ENCODE peak calls at places on chromosome 3, in four cellular contexts. N, Q, J and P are unnamed samples.
A peak's percentile ranks its signal among the peaks of the same experiment; 100 is the strongest.

GRCh38 chr3:171488479-171488878 is 28.3 kb upstream of the TNIK start:
- DNase-seq in N (no peak), Q (no peak), J (no peak), P (no peak)

GRCh38 chr3:139978966-139979365 is 44.0 kb downstream of the CLSTN2 start:
- DNase-seq in N (no peak), J (no peak), Q (no peak), P (no peak)

GRCh38 chr3:42703695-42704025 is 1.1 kb upstream of the HHATL start:
- DNase-seq in J (no peak), N (no peak), Q (no peak), P (no peak)

GRCh38 chr3:20637729-20638128 is 451.7 kb upstream of the SGO1 start:
- DNase-seq in N (peak; percentile 49), J (no peak), Q (no peak), P (no peak)

GRCh38 chr3:136818191-136818850 is 605 bp upstream of the SLC35G2 start:
- DNase-seq in N (peak; percentile 92), Q (no peak), J (peak; percentile 11), P (peak; percentile 93)

GRCh38 chr3:44016818-44017217 is 224.9 kb upstream of the TOPAZ1 start:
- DNase-seq in J (no peak), Q (no peak), N (no peak), P (no peak)

GRCh38 chr3:177776656-177777055 is 579.4 kb upstream of the TBL1XR1 start:
- DNase-seq in N (peak; percentile 80), J (no peak), Q (no peak), P (no peak)

GRCh38 chr3:49005998-49006397 is 1.2 kb upstream of the WDR6 start:
- DNase-seq in Q (no peak), N (no peak), J (no peak), P (no peak)

GRCh38 chr3:182617511-182617910 is 175.8 kb upstream of the ATP11B start:
- DNase-seq in N (no peak), J (no peak), Q (no peak), P (no peak)

GRCh38 chr3:129313983-129314756 is 35.5 kb downstream of the HMCES start:
- DNase-seq in Q (no peak), J (no peak), N (peak; percentile 36), P (no peak)

GRCh38 chr3:76912966-76913365 is 126.9 kb upstream of the ROBO2 start:
- DNase-seq in J (no peak), Q (no peak), N (peak; percentile 6), P (no peak)

GRCh38 chr3:45984331-45985312 is 11.0 kb downstream of the FYCO1 start:
- DNase-seq in J (no peak), Q (no peak), N (peak; percentile 76), P (no peak)

GRCh38 chr3:184227481-184227935 is 1.9 kb upstream of the VWA5B2 start:
- DNase-seq in N (no peak), Q (no peak), J (peak; percentile 79), P (peak; percentile 36)

GRCh38 chr3:32951410-32951811 is at the start of gene CCR4:
- DNase-seq in N (no peak), Q (no peak), J (no peak), P (peak; percentile 47)

GRCh38 chr3:32165442-32165841 is 59.0 kb downstream of the GPD1L start:
- DNase-seq in Q (no peak), J (no peak), N (no peak), P (no peak)

GRCh38 chr3:61561374-61562041 is at the start of gene PTPRG:
- DNase-seq in N (peak; percentile 94), Q (no peak), J (no peak), P (peak; percentile 95)

GRCh38 chr3:141291610-141292345 is 60.2 kb downstream of the PXYLP1 start:
- DNase-seq in Q (no peak), N (no peak), J (no peak), P (no peak)

GRCh38 chr3:56222866-56223265 is 245.4 kb downstream of the ERC2 start:
- DNase-seq in Q (no peak), N (no peak), J (no peak), P (no peak)

GRCh38 chr3:115169808-115170207 is 22.7 kb upstream of the ZBTB20 start:
- DNase-seq in J (no peak), Q (no peak), N (no peak), P (no peak)

GRCh38 chr3:37967252-37967881 is 23.2 kb upstream of the VILL start:
- DNase-seq in J (peak; percentile 81), N (peak; percentile 65), Q (no peak), P (peak; percentile 65)

GRCh38 chr3:178802259-178802658 is 266.0 kb downstream of the KCNMB2 start:
- DNase-seq in Q (no peak), N (no peak), J (no peak), P (no peak)

GRCh38 chr3:114941626-114942309 is 205.3 kb downstream of the ZBTB20 start:
- DNase-seq in Q (no peak), N (no peak), J (no peak), P (no peak)

GRCh38 chr3:123499316-123499715 is 50.4 kb upstream of the ADCY5 start:
- DNase-seq in J (no peak), Q (no peak), N (peak; percentile 86), P (no peak)
- TF ChIP-seq FOS in J (no peak), Q (no peak), N (no peak), P (no peak)

GRCh38 chr3:27628029-27628750 is 93.9 kb downstream of the EOMES start:
- DNase-seq in N (peak; percentile 39), J (no peak), Q (no peak), P (peak; percentile 50)
- H3K4me2 ChIP-seq in N (no peak overlapping the region), J (no peak overlapping the region), Q (no peak overlapping the region), P (peak overlapping the region; percentile 67)

GRCh38 chr3:27224197-27224596 is 145.0 kb downstream of the NEK10 start:
- DNase-seq in N (peak; percentile 17), Q (no peak), J (no peak), P (no peak)

DNA sequence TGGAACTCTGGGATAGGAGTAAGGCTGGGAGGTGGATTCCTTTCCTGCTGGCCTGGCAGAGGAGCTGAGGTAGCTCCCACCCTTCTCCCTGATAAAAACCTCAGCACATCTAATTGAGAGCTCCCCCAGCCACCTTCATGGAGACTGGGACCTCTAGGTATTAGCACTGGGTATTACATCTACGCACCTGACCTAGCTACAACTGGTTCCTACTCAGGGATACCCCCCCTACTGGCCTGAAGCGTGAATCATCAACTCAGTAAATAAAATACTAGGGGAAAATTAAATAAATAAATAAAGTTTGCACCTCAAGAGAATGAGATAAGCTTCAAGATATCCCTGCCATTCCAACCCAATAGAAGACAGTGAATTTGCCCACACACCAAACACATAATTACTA is 140.4 kb downstream of the NEK10 start:
- DNase-seq in N (no peak), J (no peak), Q (no peak), P (no peak)
- TF ChIP-seq FOS in N (no peak), J (no peak), Q (no peak), P (no peak)

GRCh38 chr3:53103566-53104296 is 26.5 kb downstream of the RFT1 start:
- DNase-seq in J (no peak), N (peak; percentile 8), Q (no peak), P (peak; percentile 56)
- H3K4me2 ChIP-seq in J (no peak overlapping the region), N (no peak overlapping the region), Q (no peak overlapping the region), P (no peak overlapping the region)

GRCh38 chr3:197355713-197356112 is 57.3 kb upstream of the DLG1 start:
- DNase-seq in Q (no peak), N (no peak), J (no peak), P (no peak)

GRCh38 chr3:197353867-197354180 is 55.4 kb upstream of the DLG1 start:
- DNase-seq in Q (no peak), N (peak; percentile 59), J (no peak), P (no peak)

GRCh38 chr3:197353001-197353866 is 54.8 kb upstream of the DLG1 start:
- DNase-seq in Q (no peak), N (no peak), J (no peak), P (no peak)

GRCh38 chr3:197356275-197356674 is 57.9 kb upstream of the DLG1 start:
- DNase-seq in N (no peak), Q (no peak), J (no peak), P (no peak)

DNA sequence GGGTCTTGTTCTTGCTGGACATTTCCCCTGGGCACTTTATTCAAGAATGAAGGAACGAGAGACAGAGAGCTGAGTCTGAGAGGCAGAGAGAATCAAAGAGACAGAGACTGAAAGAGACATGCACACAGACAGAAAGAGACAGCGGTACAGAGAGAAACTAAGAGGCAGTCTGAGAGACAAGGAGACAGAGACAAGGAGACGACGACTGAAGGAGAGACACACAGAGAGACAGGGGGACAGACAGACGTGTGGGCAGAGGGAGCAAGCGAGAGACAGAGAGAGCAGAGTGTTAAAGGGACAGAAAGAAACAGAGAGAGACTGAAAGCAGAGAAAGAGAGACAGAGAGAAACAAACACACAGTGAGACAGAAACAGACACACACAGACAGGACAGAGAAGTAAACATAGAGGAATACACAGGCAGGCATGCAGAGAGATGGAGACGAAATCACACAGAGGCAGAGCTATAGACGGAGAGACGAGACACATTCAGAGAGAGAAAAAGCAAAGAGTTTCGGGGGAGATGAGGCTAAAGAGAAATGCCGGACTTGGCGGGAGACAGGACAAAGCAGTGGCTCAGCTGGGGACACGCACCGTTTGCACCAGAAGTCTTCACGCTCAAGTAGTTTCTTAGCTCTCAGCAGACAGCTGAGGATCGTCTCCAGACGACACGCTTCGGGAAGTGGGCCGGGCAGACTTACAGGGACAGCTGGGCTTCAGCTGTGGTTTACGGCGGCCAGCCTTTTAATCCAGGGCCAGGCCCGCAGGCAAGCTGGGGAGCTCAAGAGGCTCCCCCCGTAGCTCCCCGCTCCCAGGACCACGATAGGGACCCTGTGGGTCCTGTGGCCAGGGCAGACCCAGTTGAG is 56.0 kb upstream of the DLG1 start:
- DNase-seq in N (peak; percentile 73), Q (peak; percentile 11), J (no peak), P (no peak)
- TF ChIP-seq FOS in N (no peak), Q (no peak), J (no peak), P (no peak)